ENCODE peak calls at places on chromosomes 5 and 9, in ten cellular contexts. R is mucosa of descending colon; S is lower lobe of right lung; U is psoas muscle; K is GM12864; I is right lobe of liver; C is ovary; A is CD8-positive, alpha-beta T cell; P is fibroblast of the aortic adventitia; E is tibial artery. Q is an unnamed sample.

GRCh38 chr9:112581469-112582176 is 95.0 kb downstream of the KIAA1958 start:
- DNase-seq in R (no peak), S (no peak), U (no peak), K (no peak), I (no peak), C (no peak), A (no peak), P (no peak), E (no peak), Q (no peak)

GRCh38 chr5:92704590-92704989 is 876.4 kb downstream of the NR2F1-AS1 start:
- DNase-seq in R (no peak), S (no peak), U (no peak), K (no peak), I (no peak), C (no peak), A (no peak), P (no peak), E (no peak), Q (no peak)

GRCh38 chr5:148732692-148733091 is 78.4 kb upstream of the HTR4 start:
- DNase-seq in R (no peak), S (no peak), U (no peak), K (no peak), I (no peak), C (no peak), A (no peak), P (no peak), E (no peak), Q (no peak)

GRCh38 chr5:74075496-74075895 is 449.5 kb downstream of the ARHGEF28 start:
- DNase-seq in R (no peak), S (no peak), U (no peak), K (no peak), I (no peak), C (no peak), A (no peak), P (no peak), E (no peak), Q (no peak)

GRCh38 chr5:123035320-123035949 is 1.1 kb downstream of the PPIC start:
- DNase-seq in R (peak), S (peak), U (peak), K (no peak), I (peak), C (peak), A (no peak), P (peak), E (peak), Q (peak)

GRCh38 chr9:70410368-70410767 is 4.1 kb downstream of the KLF9 start:
- DNase-seq in R (peak), S (no peak), U (no peak), K (no peak), I (no peak), C (no peak), A (no peak), P (peak), E (no peak), Q (peak)

GRCh38 chr5:67268233-67269011 is 71.8 kb upstream of the CD180 start:
- DNase-seq in R (peak), S (no peak), U (peak), K (no peak), I (peak), C (peak), A (no peak), P (peak), E (peak), Q (peak)

GRCh38 chr9:135611875-135612209 is 27.5 kb downstream of the GLT6D1 start:
- DNase-seq in R (no peak), S (no peak), U (no peak), K (no peak), I (no peak), C (no peak), A (no peak), P (no peak), E (no peak), Q (no peak)

GRCh38 chr5:67164856-67165523 is 31.6 kb downstream of the CD180 start:
- DNase-seq in R (no peak), S (no peak), U (no peak), K (no peak), I (no peak), C (no peak), A (no peak), P (no peak), E (no peak), Q (no peak)

GRCh38 chr5:15026944-15027343 is 155.4 kb upstream of the ANKH start:
- DNase-seq in R (no peak), S (no peak), U (no peak), K (no peak), I (no peak), C (no peak), A (no peak), P (no peak), E (no peak), Q (no peak)

GRCh38 chr9:106916491-106917235 is 53.7 kb downstream of the ZNF462 start:
- DNase-seq in R (peak), S (no peak), U (peak), K (no peak), I (no peak), C (peak), A (no peak), P (peak), E (no peak), Q (peak)

GRCh38 chr9:11312976-11313375 is 700.2 kb upstream of the PTPRD start:
- DNase-seq in R (no peak), S (no peak), U (no peak), K (no peak), I (no peak), C (no peak), A (no peak), P (no peak), E (peak), Q (no peak)

GRCh38 chr9:21812415-21812814 is 10.0 kb downstream of the MTAP start:
- DNase-seq in R (no peak), S (no peak), U (no peak), K (no peak), I (no peak), C (no peak), A (no peak), P (peak), E (no peak), Q (no peak)

GRCh38 chr9:126613656-126614055 is at the start of gene LMX1B:
- DNase-seq in R (peak), S (no peak), U (peak), K (no peak), I (peak), C (no peak), A (no peak), P (peak), E (peak), Q (peak)

GRCh38 chr9:136053757-136054142 is 41.3 kb downstream of the NACC2 start:
- DNase-seq in R (no peak), S (no peak), U (no peak), K (no peak), I (no peak), C (no peak), A (no peak), P (no peak), E (no peak), Q (no peak)

GRCh38 chr5:160092960-160093701 is 26.1 kb downstream of the PWWP2A start:
- DNase-seq in R (no peak), S (no peak), U (no peak), K (peak), I (no peak), C (no peak), A (no peak), P (no peak), E (no peak), Q (no peak)

GRCh38 chr5:76180817-76181805 is 97.9 kb downstream of the SV2C start:
- DNase-seq in R (peak), S (no peak), U (no peak), K (peak), I (no peak), C (no peak), A (no peak), P (no peak), E (no peak), Q (no peak)

GRCh38 chr9:79382468-79382867 is 189.3 kb upstream of the TLE4 start:
- DNase-seq in R (no peak), S (no peak), U (no peak), K (no peak), I (no peak), C (no peak), A (no peak), P (no peak), E (no peak), Q (no peak)

GRCh38 chr5:143557992-143558506 is 154.6 kb upstream of the NR3C1 start:
- DNase-seq in R (no peak), S (no peak), U (no peak), K (no peak), I (no peak), C (no peak), A (no peak), P (no peak), E (no peak), Q (no peak)

GRCh38 chr5:147727200-147727599 is 55.3 kb downstream of the JAKMIP2 start:
- DNase-seq in R (no peak), S (no peak), U (no peak), K (no peak), I (no peak), C (no peak), A (no peak), P (no peak), E (no peak), Q (no peak)

GRCh38 chr9:33748633-33749304 is 46.6 kb upstream of the PRSS3 start:
- DNase-seq in R (no peak), S (no peak), U (no peak), K (no peak), I (no peak), C (no peak), A (peak), P (no peak), E (no peak), Q (no peak)

GRCh38 chr5:6287136-6287535 is 91.2 kb downstream of the MED10 start:
- DNase-seq in R (no peak), S (no peak), U (no peak), K (no peak), I (no peak), C (no peak), A (no peak), P (no peak), E (no peak), Q (no peak)

GRCh38 chr5:16736158-16736994 is 119.6 kb upstream of the RETREG1 start:
- DNase-seq in R (peak), S (peak), U (no peak), K (no peak), I (no peak), C (no peak), A (no peak), P (peak), E (no peak), Q (peak)

GRCh38 chr9:130938652-130939404 is at the start of gene FIBCD1:
- DNase-seq in R (peak), S (no peak), U (no peak), K (no peak), I (no peak), C (no peak), A (no peak), P (peak), E (no peak), Q (peak)

DNA sequence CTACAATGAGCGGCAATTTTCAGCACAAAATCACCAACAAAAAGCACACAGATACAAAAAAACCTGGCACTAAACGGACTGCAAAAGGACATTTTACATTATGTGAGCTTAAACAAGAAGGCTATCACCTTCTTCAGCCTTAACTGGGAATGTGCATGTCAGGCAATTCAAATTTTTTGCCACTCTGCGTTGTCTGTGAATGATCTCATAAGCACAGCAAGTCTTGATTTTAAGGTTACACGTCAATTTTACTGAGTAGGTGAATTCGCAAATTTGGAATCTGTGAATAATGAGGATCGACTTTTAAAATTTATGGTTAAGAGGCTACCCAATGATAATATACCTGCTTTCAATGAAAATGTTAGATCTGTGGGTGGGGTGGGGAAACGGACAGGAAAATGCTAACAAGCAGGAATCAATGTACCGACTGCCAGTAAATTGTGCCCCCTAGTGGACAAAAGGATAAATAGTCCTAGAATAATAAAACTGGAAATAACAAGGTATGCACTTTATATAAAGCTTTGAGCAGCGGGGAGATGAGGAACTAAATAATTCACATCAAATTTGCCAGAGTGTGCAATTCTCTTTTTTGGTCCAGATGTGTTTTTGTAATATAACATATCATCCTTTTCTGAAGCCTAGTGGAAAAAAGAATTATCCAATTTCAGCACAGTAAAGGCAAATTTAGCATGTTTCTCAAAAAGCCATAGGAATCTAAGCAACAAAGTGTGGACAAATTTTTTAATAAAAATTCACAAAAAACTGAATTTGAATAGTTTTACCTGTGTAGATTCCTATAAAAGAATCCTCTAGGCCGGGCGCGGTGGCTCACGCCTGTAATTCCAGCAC is 20.5 kb downstream of the EQTN start:
- DNase-seq in R (peak), S (no peak), U (no peak), K (no peak), I (no peak), C (no peak), A (no peak), P (peak), E (no peak), Q (peak)
- H3K4me3 ChIP-seq in R (no peak), S (peak), U (peak), K (no peak), I (no peak), C (no peak), A (no peak), P (peak), E (no peak), Q (peak)

GRCh38 chr9:93960971-93961841 is 6.1 kb upstream of the BARX1 start:
- DNase-seq in R (no peak), S (no peak), U (no peak), K (no peak), I (no peak), C (peak), A (no peak), P (no peak), E (no peak), Q (no peak)

GRCh38 chr9:93962561-93963440 is 7.6 kb upstream of the BARX1 start:
- DNase-seq in R (peak), S (peak), U (peak), K (peak), I (peak), C (peak), A (peak), P (peak), E (peak), Q (peak)

GRCh38 chr9:93960221-93960970 is 5.2 kb upstream of the BARX1 start:
- DNase-seq in R (peak), S (no peak), U (no peak), K (no peak), I (peak), C (peak), A (no peak), P (no peak), E (no peak), Q (no peak)

GRCh38 chr9:93963969-93964368 is 8.8 kb upstream of the BARX1 start:
- DNase-seq in R (no peak), S (no peak), U (no peak), K (no peak), I (no peak), C (no peak), A (no peak), P (no peak), E (no peak), Q (no peak)

GRCh38 chr9:93962041-93962440 is 6.9 kb upstream of the BARX1 start:
- DNase-seq in R (no peak), S (no peak), U (no peak), K (no peak), I (no peak), C (no peak), A (no peak), P (peak), E (no peak), Q (no peak)
- TF ChIP-seq CTCF in R (no peak), S (no peak), U (no peak), K (no peak), I (no peak), C (no peak), A (no peak), P (no peak), E (no peak), Q (no peak)

GRCh38 chr5:94812232-94812631 is 193.8 kb downstream of the SLF1 start:
- DNase-seq in R (no peak), S (no peak), U (no peak), K (no peak), I (no peak), C (no peak), A (no peak), P (no peak), E (no peak), Q (no peak)

GRCh38 chr5:94808497-94808896 is 190.0 kb downstream of the SLF1 start:
- DNase-seq in R (no peak), S (no peak), U (no peak), K (no peak), I (no peak), C (no peak), A (no peak), P (no peak), E (no peak), Q (no peak)

GRCh38 chr5:94810281-94810680 is 191.8 kb downstream of the SLF1 start:
- DNase-seq in R (no peak), S (no peak), U (no peak), K (no peak), I (no peak), C (no peak), A (no peak), P (no peak), E (no peak), Q (no peak)

GRCh38 chr5:94807985-94808384 is 189.5 kb downstream of the SLF1 start:
- DNase-seq in R (no peak), S (no peak), U (no peak), K (no peak), I (no peak), C (no peak), A (no peak), P (no peak), E (no peak), Q (no peak)

DNA sequence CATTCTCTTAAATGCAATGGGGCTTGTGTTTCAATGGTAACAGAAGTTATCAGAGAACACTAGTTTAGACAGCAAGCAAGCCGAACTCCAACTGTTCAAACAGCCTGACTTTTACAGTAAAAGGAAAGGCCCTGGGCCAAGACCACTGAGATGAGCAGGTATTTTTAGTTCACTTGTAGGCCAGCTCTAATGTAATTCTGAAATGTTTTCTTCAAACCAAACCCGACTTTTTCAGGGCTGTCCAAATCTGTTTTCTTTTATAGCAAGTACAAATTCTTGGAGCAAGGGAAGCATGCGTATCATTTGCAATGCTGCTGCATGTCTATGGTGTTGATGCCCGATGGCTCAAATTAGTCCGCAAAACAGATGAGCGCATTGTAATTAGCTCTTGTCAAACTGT is 192.9 kb downstream of the SLF1 start:
- DNase-seq in R (no peak), S (no peak), U (no peak), K (no peak), I (no peak), C (no peak), A (no peak), P (no peak), E (no peak), Q (no peak)
- H3K4me3 ChIP-seq in R (no peak), S (no peak), U (no peak), K (no peak), I (no peak), C (no peak), A (no peak), P (no peak), E (no peak), Q (no peak)

GRCh38 chr9:31808770-31809169 is 575.7 kb upstream of the ACO1 start:
- DNase-seq in R (no peak), S (no peak), U (no peak), K (no peak), I (no peak), C (no peak), A (no peak), P (no peak), E (no peak), Q (no peak)

DNA sequence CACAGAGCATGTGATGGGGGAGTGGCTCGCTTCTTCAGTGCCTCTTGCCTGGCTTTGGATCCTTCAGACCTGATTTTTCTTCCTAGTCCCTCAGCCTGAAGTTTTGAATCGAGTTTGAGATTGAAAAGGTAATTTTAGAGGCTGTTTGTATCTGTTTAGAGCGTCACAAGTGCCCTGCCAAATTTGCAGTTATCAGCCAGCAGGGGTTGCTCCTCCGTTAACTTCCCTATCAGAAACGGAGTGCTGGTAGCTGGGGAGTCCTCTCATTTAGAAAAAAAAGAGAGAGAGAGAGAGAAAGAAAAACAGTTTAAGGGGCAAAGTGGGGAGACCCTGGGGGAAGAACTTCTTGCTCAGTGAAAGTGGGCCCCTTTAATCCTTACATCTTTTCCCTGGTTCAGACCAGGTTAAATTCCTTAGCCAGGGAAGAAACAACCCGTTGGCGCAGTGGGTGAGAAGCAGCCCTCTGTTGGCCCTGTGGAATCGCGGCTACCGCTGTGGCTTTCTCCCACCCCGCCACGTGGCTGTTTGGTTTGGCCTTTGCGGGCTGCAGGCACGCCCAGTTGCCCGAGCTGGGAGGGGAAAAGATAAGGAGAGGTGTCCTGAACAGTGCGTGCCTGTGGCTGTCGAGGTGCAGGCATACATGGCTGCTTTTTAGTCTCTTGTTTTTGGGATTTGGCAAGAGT is 576.7 kb upstream of the ACO1 start:
- DNase-seq in R (no peak), S (peak), U (no peak), K (no peak), I (no peak), C (no peak), A (no peak), P (no peak), E (no peak), Q (peak)
- TF ChIP-seq CTCF in R (no peak), S (no peak), U (no peak), K (peak), I (no peak), C (no peak), A (no peak), P (no peak), E (no peak), Q (peak)

GRCh38 chr5:61100425-61100824 is 61.8 kb downstream of the SMIM15 start:
- DNase-seq in R (no peak), S (no peak), U (no peak), K (no peak), I (no peak), C (no peak), A (no peak), P (no peak), E (no peak), Q (no peak)

GRCh38 chr5:61097465-61097864 is 64.8 kb downstream of the SMIM15 start:
- DNase-seq in R (no peak), S (no peak), U (no peak), K (no peak), I (no peak), C (no peak), A (no peak), P (no peak), E (no peak), Q (no peak)

DNA sequence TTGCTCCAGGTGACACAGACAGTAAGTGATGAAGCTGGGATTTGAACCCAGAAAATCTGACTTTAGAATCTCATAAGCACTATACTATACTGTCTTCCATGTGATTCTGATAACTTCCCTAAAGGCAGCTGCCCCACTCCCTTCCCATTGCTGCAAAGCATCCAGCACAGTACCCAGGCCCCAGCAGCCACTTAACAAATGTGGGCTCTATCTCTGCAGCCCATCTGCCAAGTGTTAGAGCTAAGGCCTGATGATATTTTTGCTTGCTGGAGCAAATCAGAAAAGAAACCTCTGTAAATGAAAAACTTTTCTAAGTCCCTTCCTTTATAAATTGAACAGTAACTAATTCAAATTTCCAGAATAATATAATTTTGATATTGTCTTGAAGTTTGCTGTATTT is 64.0 kb downstream of the SMIM15 start:
- DNase-seq in R (no peak), S (no peak), U (no peak), K (no peak), I (no peak), C (no peak), A (no peak), P (no peak), E (no peak), Q (no peak)
- H3K4me3 ChIP-seq in R (no peak), S (no peak), U (no peak), K (no peak), I (no peak), C (no peak), A (no peak), P (no peak), E (no peak), Q (no peak)

Q was measured in fibroblast of villous mesenchyme.